ENCODE peak calls at places on chromosomes 3 and 15, in eight cellular contexts. U is Peyer's patch, S is WTC11, I is H9, N is GM12865, K is AG09319, C is Panc1, Z is NB4. O is an unnamed sample.

GRCh38 chr15:32096867-32097266 is 66.6 kb downstream of the CHRNA7 start:
- DNase-seq in U (no peak), S (no peak), I (peak), N (no peak), K (no peak), C (no peak), Z (no peak), O (no peak)

GRCh38 chr15:83278191-83278590 is 6.3 kb downstream of the BNC1 start:
- DNase-seq in U (no peak), S (no peak), I (no peak), N (no peak), K (no peak), C (no peak), Z (no peak), O (no peak)

GRCh38 chr3:189233225-189233858 is 61.6 kb downstream of the TPRG1 start:
- DNase-seq in U (peak), S (peak), I (peak), N (peak), K (peak), C (peak), Z (peak), O (no peak)

GRCh38 chr3:115141018-115141757 is 5.9 kb downstream of the ZBTB20 start:
- DNase-seq in U (no peak), S (no peak), I (no peak), N (peak), K (no peak), C (no peak), Z (no peak), O (no peak)

GRCh38 chr3:170977911-170978310 is 48.6 kb downstream of the SLC2A2 start:
- DNase-seq in U (no peak), S (no peak), I (no peak), N (no peak), K (no peak), C (no peak), Z (peak), O (no peak)

GRCh38 chr15:65576669-65577068 is 34.3 kb downstream of the INTS14 start:
- DNase-seq in U (no peak), S (no peak), I (no peak), N (no peak), K (no peak), C (no peak), Z (no peak), O (no peak)

GRCh38 chr3:159158213-159158612 is 356.4 kb downstream of the MFSD1 start:
- DNase-seq in U (no peak), S (no peak), I (no peak), N (peak), K (no peak), C (no peak), Z (no peak), O (no peak)

GRCh38 chr3:156666073-156666472 is 8.3 kb upstream of the TIPARP start:
- DNase-seq in U (no peak), S (no peak), I (no peak), N (no peak), K (no peak), C (no peak), Z (no peak), O (no peak)

GRCh38 chr15:60830479-60830878 is 351.5 kb upstream of the ICE2 start:
- DNase-seq in U (no peak), S (no peak), I (no peak), N (no peak), K (peak), C (no peak), Z (no peak), O (no peak)

GRCh38 chr3:18153571-18154173 is 271.5 kb downstream of the SATB1 start:
- DNase-seq in U (peak), S (no peak), I (no peak), N (no peak), K (peak), C (no peak), Z (peak), O (no peak)

GRCh38 chr3:124207873-124208473 is 216.0 kb upstream of the ROPN1 start:
- DNase-seq in U (no peak), S (no peak), I (no peak), N (peak), K (no peak), C (no peak), Z (no peak), O (peak)

GRCh38 chr3:176867681-176868663 is 329.3 kb downstream of the TBL1XR1 start:
- DNase-seq in U (peak), S (no peak), I (no peak), N (peak), K (no peak), C (no peak), Z (no peak), O (no peak)

GRCh38 chr3:38334656-38335055 is 11.9 kb upstream of the XYLB start:
- DNase-seq in U (no peak), S (no peak), I (no peak), N (no peak), K (peak), C (no peak), Z (no peak), O (no peak)

GRCh38 chr3:32137870-32138269 is 31.4 kb downstream of the GPD1L start:
- DNase-seq in U (peak), S (no peak), I (no peak), N (no peak), K (no peak), C (no peak), Z (no peak), O (no peak)

GRCh38 chr15:59274126-59274970 is 67.7 kb downstream of the LDHAL6B start:
- DNase-seq in U (no peak), S (no peak), I (no peak), N (peak), K (no peak), C (no peak), Z (peak), O (no peak)

GRCh38 chr15:73284073-73284472 is 84.7 kb downstream of the HCN4 start:
- DNase-seq in U (no peak), S (no peak), I (no peak), N (no peak), K (no peak), C (no peak), Z (peak), O (no peak)

GRCh38 chr3:60104045-60104444 is 1054.2 kb upstream of the CFAP20DC start:
- DNase-seq in U (no peak), S (no peak), I (no peak), N (no peak), K (no peak), C (no peak), Z (no peak), O (no peak)

GRCh38 chr3:103337179-103337845 is 902.5 kb downstream of the ZPLD1 start:
- DNase-seq in U (no peak), S (no peak), I (no peak), N (no peak), K (no peak), C (no peak), Z (no peak), O (no peak)

GRCh38 chr3:82506204-82506603 is 744.8 kb upstream of the GBE1 start:
- DNase-seq in U (no peak), S (no peak), I (no peak), N (no peak), K (no peak), C (no peak), Z (no peak), O (no peak)

GRCh38 chr15:94331731-94332130 is 100.4 kb downstream of the MCTP2 start:
- DNase-seq in U (no peak), S (no peak), I (no peak), N (no peak), K (no peak), C (no peak), Z (no peak), O (no peak)

GRCh38 chr3:79604681-79605080 is 163.1 kb downstream of the ROBO1 start:
- DNase-seq in U (no peak), S (no peak), I (no peak), N (no peak), K (no peak), C (no peak), Z (no peak), O (no peak)

GRCh38 chr3:50495609-50496423 is 7.6 kb downstream of the CACNA2D2 start:
- DNase-seq in U (no peak), S (no peak), I (no peak), N (no peak), K (no peak), C (no peak), Z (no peak), O (no peak)

GRCh38 chr15:76338555-76339301 is 2.2 kb downstream of the ISL2 start:
- DNase-seq in U (no peak), S (no peak), I (no peak), N (no peak), K (no peak), C (no peak), Z (peak), O (no peak)

GRCh38 chr15:88681610-88682221 is 42.9 kb downstream of the ISG20 start:
- DNase-seq in U (no peak), S (no peak), I (no peak), N (no peak), K (no peak), C (no peak), Z (no peak), O (no peak)

GRCh38 chr3:30085486-30085885 is 520.9 kb upstream of the TGFBR2 start:
- DNase-seq in U (no peak), S (no peak), I (no peak), N (no peak), K (no peak), C (no peak), Z (no peak), O (no peak)

GRCh38 chr3:62876064-62876463 is 848 bp upstream of the CADPS start:
- DNase-seq in U (peak), S (peak), I (peak), N (peak), K (no peak), C (no peak), Z (peak), O (no peak)

GRCh38 chr3:60217156-60217911 is 1033.9 kb downstream of the FHIT start:
- DNase-seq in U (no peak), S (no peak), I (no peak), N (no peak), K (no peak), C (no peak), Z (no peak), O (no peak)

GRCh38 chr15:77580991-77581682 is 51.6 kb downstream of the LINGO1 start:
- DNase-seq in U (no peak), S (no peak), I (no peak), N (no peak), K (no peak), C (no peak), Z (no peak), O (no peak)

GRCh38 chr3:29454326-29454725 is 173.5 kb downstream of the RBMS3 start:
- DNase-seq in U (no peak), S (no peak), I (no peak), N (no peak), K (no peak), C (no peak), Z (no peak), O (no peak)

GRCh38 chr15:38325290-38325990 is 72.8 kb downstream of the SPRED1 start:
- DNase-seq in U (no peak), S (no peak), I (no peak), N (no peak), K (no peak), C (no peak), Z (no peak), O (no peak)

GRCh38 chr3:193710286-193711164 is 117.5 kb downstream of the OPA1 start:
- DNase-seq in U (no peak), S (no peak), I (no peak), N (no peak), K (no peak), C (no peak), Z (no peak), O (no peak)

GRCh38 chr3:61961882-61962281 is 400.5 kb downstream of the PTPRG start:
- DNase-seq in U (no peak), S (no peak), I (no peak), N (no peak), K (no peak), C (no peak), Z (no peak), O (no peak)

GRCh38 chr3:63656791-63657190 is 4.3 kb downstream of the SNTN start:
- DNase-seq in U (no peak), S (no peak), I (no peak), N (no peak), K (no peak), C (no peak), Z (no peak), O (no peak)

GRCh38 chr3:184561329-184562145 is at the start of gene EPHB3:
- DNase-seq in U (peak), S (peak), I (peak), N (peak), K (peak), C (peak), Z (peak), O (peak)
- TF ChIP-seq CTCF in U (peak), S (peak), I (peak), N (peak), K (no peak), C (peak), Z (peak), O (peak)

GRCh38 chr3:20222274-20222673 is 36.3 kb upstream of the SGO1 start:
- DNase-seq in U (no peak), S (no peak), I (no peak), N (no peak), K (no peak), C (no peak), Z (no peak), O (no peak)

GRCh38 chr3:20230954-20231353 is 44.9 kb upstream of the SGO1 start:
- DNase-seq in U (no peak), S (no peak), I (no peak), N (no peak), K (no peak), C (no peak), Z (no peak), O (no peak)

DNA sequence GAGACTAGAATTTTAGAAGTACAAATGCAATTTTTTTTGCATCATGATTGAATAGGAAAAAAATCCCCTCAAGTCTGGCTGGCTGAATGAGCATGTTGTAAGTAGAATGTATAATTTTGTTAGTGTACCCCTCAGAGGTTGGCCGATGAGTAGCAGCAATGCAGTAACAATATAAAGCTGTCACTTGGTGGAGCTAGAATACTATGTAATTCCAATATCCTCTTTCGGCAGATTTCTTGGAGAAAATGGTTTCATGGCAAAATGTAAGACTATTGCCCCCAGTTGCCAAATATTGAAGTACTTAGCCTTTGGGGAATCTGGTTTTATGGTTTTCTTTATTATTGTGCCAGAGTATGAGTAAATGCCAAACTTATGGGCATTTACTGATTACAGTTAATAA is 39.8 kb upstream of the SGO1 start:
- DNase-seq in U (no peak), S (no peak), I (no peak), N (peak), K (no peak), C (peak), Z (peak), O (no peak)
- TF ChIP-seq CTCF in U (peak), S (no peak), I (peak), N (peak), K (peak), C (peak), Z (peak), O (peak)

GRCh38 chr3:187064210-187065115 is 74.8 kb downstream of the RPL39L start:
- DNase-seq in U (no peak), S (no peak), I (no peak), N (peak), K (peak), C (no peak), Z (peak), O (no peak)

GRCh38 chr3:187062526-187063177 is 76.6 kb downstream of the RPL39L start:
- DNase-seq in U (no peak), S (no peak), I (no peak), N (peak), K (peak), C (no peak), Z (peak), O (no peak)

GRCh38 chr3:187069857-187070516 is 69.3 kb downstream of the RPL39L start:
- DNase-seq in U (no peak), S (no peak), I (no peak), N (peak), K (no peak), C (no peak), Z (no peak), O (no peak)

GRCh38 chr3:187063286-187064081 is 75.8 kb downstream of the RPL39L start:
- DNase-seq in U (no peak), S (no peak), I (no peak), N (peak), K (no peak), C (no peak), Z (peak), O (no peak)

GRCh38 chr3:187066228-187066995 is 72.9 kb downstream of the RPL39L start:
- DNase-seq in U (no peak), S (peak), I (peak), N (peak), K (no peak), C (no peak), Z (peak), O (peak)
- TF ChIP-seq CTCF in U (no peak), S (peak), I (peak), N (peak), K (peak), C (no peak), Z (peak), O (peak)

GRCh38 chr3:52827866-52828376 is 2.6 kb downstream of the ITIH4 start:
- DNase-seq in U (no peak), S (no peak), I (no peak), N (no peak), K (no peak), C (no peak), Z (no peak), O (no peak)
- TF ChIP-seq CTCF in U (no peak), S (no peak), I (peak), N (no peak), K (no peak), C (no peak), Z (no peak), O (no peak)